ENCODE peak calls at places on chromosome 11, in nine cellular contexts. One of them, this sample, is unnamed.

GRCh38 chr11:87726511-87726910 is 448.7 kb downstream of the RAB38 start:
- DNase-seq in esophagus squamous epithelium: no peak
- DNase-seq in skeletal muscle cell: no peak
- DNase-seq in stomach: no peak
- DNase-seq in lower lobe of right lung: no peak
- DNase-seq in gastrocnemius medialis: no peak
- DNase-seq in fibroblast of lung: no peak
- DNase-seq in adrenal gland: no peak
- DNase-seq in right atrium auricular region: no peak
- DNase-seq in this sample: no peak

GRCh38 chr11:46380340-46381045 is 976 bp upstream of the MDK start:
- DNase-seq in esophagus squamous epithelium: no peak
- DNase-seq in fibroblast of lung: peak
- DNase-seq in lower lobe of right lung: peak
- DNase-seq in adrenal gland: peak
- DNase-seq in stomach: peak
- DNase-seq in gastrocnemius medialis: peak
- DNase-seq in right atrium auricular region: peak
- DNase-seq in skeletal muscle cell: no peak
- DNase-seq in this sample: peak

GRCh38 chr11:24723231-24723630 is 226.4 kb downstream of the LUZP2 start:
- DNase-seq in esophagus squamous epithelium: no peak
- DNase-seq in skeletal muscle cell: no peak
- DNase-seq in adrenal gland: no peak
- DNase-seq in fibroblast of lung: no peak
- DNase-seq in lower lobe of right lung: no peak
- DNase-seq in stomach: no peak
- DNase-seq in gastrocnemius medialis: no peak
- DNase-seq in right atrium auricular region: no peak
- DNase-seq in this sample: no peak

GRCh38 chr11:2558861-2559526 is 114.2 kb downstream of the KCNQ1 start:
- DNase-seq in right atrium auricular region: no peak
- DNase-seq in adrenal gland: peak
- DNase-seq in fibroblast of lung: no peak
- DNase-seq in gastrocnemius medialis: no peak
- DNase-seq in esophagus squamous epithelium: no peak
- DNase-seq in skeletal muscle cell: no peak
- DNase-seq in stomach: no peak
- DNase-seq in lower lobe of right lung: peak
- DNase-seq in this sample: no peak

GRCh38 chr11:96424693-96425092 is 34.9 kb downstream of the JRKL start:
- DNase-seq in stomach: no peak
- DNase-seq in fibroblast of lung: peak
- DNase-seq in lower lobe of right lung: no peak
- DNase-seq in skeletal muscle cell: no peak
- DNase-seq in right atrium auricular region: no peak
- DNase-seq in adrenal gland: no peak
- DNase-seq in gastrocnemius medialis: no peak
- DNase-seq in esophagus squamous epithelium: no peak
- DNase-seq in this sample: peak

GRCh38 chr11:103091024-103091423 is 936 bp downstream of the DCUN1D5 start:
- DNase-seq in gastrocnemius medialis: no peak
- DNase-seq in skeletal muscle cell: no peak
- DNase-seq in stomach: no peak
- DNase-seq in right atrium auricular region: no peak
- DNase-seq in esophagus squamous epithelium: no peak
- DNase-seq in lower lobe of right lung: no peak
- DNase-seq in adrenal gland: no peak
- DNase-seq in fibroblast of lung: no peak
- DNase-seq in this sample: peak

GRCh38 chr11:2537896-2538855 is 93.4 kb downstream of the KCNQ1 start:
- DNase-seq in skeletal muscle cell: no peak
- DNase-seq in stomach: no peak
- DNase-seq in lower lobe of right lung: peak
- DNase-seq in right atrium auricular region: no peak
- DNase-seq in esophagus squamous epithelium: no peak
- DNase-seq in fibroblast of lung: no peak
- DNase-seq in adrenal gland: no peak
- DNase-seq in gastrocnemius medialis: no peak
- DNase-seq in this sample: no peak

GRCh38 chr11:80779907-80780615 is 1339.2 kb upstream of the TENM4 start:
- DNase-seq in stomach: no peak
- DNase-seq in esophagus squamous epithelium: no peak
- DNase-seq in right atrium auricular region: no peak
- DNase-seq in gastrocnemius medialis: no peak
- DNase-seq in adrenal gland: no peak
- DNase-seq in skeletal muscle cell: no peak
- DNase-seq in fibroblast of lung: peak
- DNase-seq in lower lobe of right lung: no peak
- DNase-seq in this sample: no peak

GRCh38 chr11:35484435-35484834 is 41.0 kb downstream of the PAMR1 start:
- DNase-seq in stomach: no peak
- DNase-seq in adrenal gland: no peak
- DNase-seq in right atrium auricular region: no peak
- DNase-seq in gastrocnemius medialis: no peak
- DNase-seq in lower lobe of right lung: no peak
- DNase-seq in skeletal muscle cell: peak
- DNase-seq in fibroblast of lung: peak
- DNase-seq in esophagus squamous epithelium: no peak
- DNase-seq in this sample: peak

GRCh38 chr11:102518296-102519094 is 12.1 kb downstream of the MMP7 start:
- DNase-seq in esophagus squamous epithelium: no peak
- DNase-seq in lower lobe of right lung: no peak
- DNase-seq in gastrocnemius medialis: no peak
- DNase-seq in stomach: no peak
- DNase-seq in right atrium auricular region: no peak
- DNase-seq in adrenal gland: no peak
- DNase-seq in skeletal muscle cell: no peak
- DNase-seq in fibroblast of lung: peak
- DNase-seq in this sample: no peak

GRCh38 chr11:110613526-110613925 is 98.7 kb downstream of the ARHGAP20 start:
- DNase-seq in fibroblast of lung: no peak
- DNase-seq in esophagus squamous epithelium: no peak
- DNase-seq in gastrocnemius medialis: no peak
- DNase-seq in right atrium auricular region: no peak
- DNase-seq in stomach: no peak
- DNase-seq in skeletal muscle cell: no peak
- DNase-seq in adrenal gland: no peak
- DNase-seq in lower lobe of right lung: no peak
- DNase-seq in this sample: peak

GRCh38 chr11:13135385-13136271 is 126.5 kb downstream of the RASSF10 start:
- DNase-seq in stomach: no peak
- DNase-seq in adrenal gland: no peak
- DNase-seq in skeletal muscle cell: peak
- DNase-seq in gastrocnemius medialis: no peak
- DNase-seq in right atrium auricular region: no peak
- DNase-seq in esophagus squamous epithelium: no peak
- DNase-seq in fibroblast of lung: peak
- DNase-seq in lower lobe of right lung: no peak
- DNase-seq in this sample: peak

GRCh38 chr11:133956650-133957633 is at the start of gene IGSF9B:
- DNase-seq in fibroblast of lung: peak
- DNase-seq in skeletal muscle cell: peak
- DNase-seq in adrenal gland: peak
- DNase-seq in esophagus squamous epithelium: no peak
- DNase-seq in stomach: peak
- DNase-seq in lower lobe of right lung: peak
- DNase-seq in gastrocnemius medialis: peak
- DNase-seq in right atrium auricular region: peak
- DNase-seq in this sample: peak
- H3K4me3 ChIP-seq in fibroblast of lung: peak
- H3K4me3 ChIP-seq in skeletal muscle cell: peak
- H3K4me3 ChIP-seq in adrenal gland: no peak
- H3K4me3 ChIP-seq in esophagus squamous epithelium: peak
- H3K4me3 ChIP-seq in stomach: peak
- H3K4me3 ChIP-seq in lower lobe of right lung: peak
- H3K4me3 ChIP-seq in gastrocnemius medialis: peak
- H3K4me3 ChIP-seq in right atrium auricular region: peak
- H3K4me3 ChIP-seq in this sample: peak

GRCh38 chr11:76799061-76799804 is 16.1 kb downstream of the TSKU start:
- DNase-seq in esophagus squamous epithelium: no peak
- DNase-seq in stomach: peak
- DNase-seq in adrenal gland: peak
- DNase-seq in skeletal muscle cell: no peak
- DNase-seq in lower lobe of right lung: peak
- DNase-seq in right atrium auricular region: peak
- DNase-seq in fibroblast of lung: peak
- DNase-seq in gastrocnemius medialis: peak
- DNase-seq in this sample: peak
- H3K4me3 ChIP-seq in esophagus squamous epithelium: no peak
- H3K4me3 ChIP-seq in stomach: peak
- H3K4me3 ChIP-seq in adrenal gland: no peak
- H3K4me3 ChIP-seq in skeletal muscle cell: peak
- H3K4me3 ChIP-seq in lower lobe of right lung: peak
- H3K4me3 ChIP-seq in right atrium auricular region: no peak
- H3K4me3 ChIP-seq in fibroblast of lung: peak
- H3K4me3 ChIP-seq in gastrocnemius medialis: peak
- H3K4me3 ChIP-seq in this sample: peak

GRCh38 chr11:65931773-65932557 is 12.7 kb downstream of the DRAP1 start:
- DNase-seq in esophagus squamous epithelium: no peak
- DNase-seq in fibroblast of lung: no peak
- DNase-seq in adrenal gland: no peak
- DNase-seq in skeletal muscle cell: no peak
- DNase-seq in gastrocnemius medialis: no peak
- DNase-seq in right atrium auricular region: no peak
- DNase-seq in lower lobe of right lung: no peak
- DNase-seq in stomach: no peak
- DNase-seq in this sample: peak

GRCh38 chr11:65925397-65925796 is 6.2 kb downstream of the DRAP1 start:
- DNase-seq in gastrocnemius medialis: no peak
- DNase-seq in fibroblast of lung: no peak
- DNase-seq in adrenal gland: no peak
- DNase-seq in esophagus squamous epithelium: no peak
- DNase-seq in right atrium auricular region: no peak
- DNase-seq in skeletal muscle cell: no peak
- DNase-seq in lower lobe of right lung: no peak
- DNase-seq in stomach: no peak
- DNase-seq in this sample: no peak

GRCh38 chr11:65928667-65929066 is 9.4 kb downstream of the DRAP1 start:
- DNase-seq in fibroblast of lung: no peak
- DNase-seq in esophagus squamous epithelium: no peak
- DNase-seq in lower lobe of right lung: no peak
- DNase-seq in adrenal gland: no peak
- DNase-seq in stomach: no peak
- DNase-seq in gastrocnemius medialis: no peak
- DNase-seq in right atrium auricular region: no peak
- DNase-seq in skeletal muscle cell: no peak
- DNase-seq in this sample: no peak

GRCh38 chr11:65932558-65932919 is 12.7 kb upstream of the TSGA10IP start:
- DNase-seq in right atrium auricular region: no peak
- DNase-seq in skeletal muscle cell: no peak
- DNase-seq in stomach: no peak
- DNase-seq in esophagus squamous epithelium: no peak
- DNase-seq in lower lobe of right lung: no peak
- DNase-seq in adrenal gland: no peak
- DNase-seq in gastrocnemius medialis: no peak
- DNase-seq in fibroblast of lung: peak
- DNase-seq in this sample: peak

GRCh38 chr11:65927904-65928397 is 8.7 kb downstream of the DRAP1 start:
- DNase-seq in esophagus squamous epithelium: no peak
- DNase-seq in skeletal muscle cell: no peak
- DNase-seq in gastrocnemius medialis: no peak
- DNase-seq in stomach: peak
- DNase-seq in right atrium auricular region: no peak
- DNase-seq in fibroblast of lung: peak
- DNase-seq in lower lobe of right lung: peak
- DNase-seq in adrenal gland: peak
- DNase-seq in this sample: no peak
- H3K4me3 ChIP-seq in esophagus squamous epithelium: no peak
- H3K4me3 ChIP-seq in skeletal muscle cell: no peak
- H3K4me3 ChIP-seq in gastrocnemius medialis: no peak
- H3K4me3 ChIP-seq in stomach: no peak
- H3K4me3 ChIP-seq in right atrium auricular region: no peak
- H3K4me3 ChIP-seq in fibroblast of lung: no peak
- H3K4me3 ChIP-seq in lower lobe of right lung: peak
- H3K4me3 ChIP-seq in adrenal gland: no peak
- H3K4me3 ChIP-seq in this sample: no peak

GRCh38 chr11:134584001-134584561 is 172.0 kb upstream of the B3GAT1 start:
- DNase-seq in gastrocnemius medialis: no peak
- DNase-seq in fibroblast of lung: no peak
- DNase-seq in skeletal muscle cell: no peak
- DNase-seq in lower lobe of right lung: no peak
- DNase-seq in esophagus squamous epithelium: no peak
- DNase-seq in adrenal gland: peak
- DNase-seq in stomach: no peak
- DNase-seq in right atrium auricular region: peak
- DNase-seq in this sample: no peak
- H3K4me3 ChIP-seq in gastrocnemius medialis: no peak
- H3K4me3 ChIP-seq in fibroblast of lung: no peak
- H3K4me3 ChIP-seq in skeletal muscle cell: no peak
- H3K4me3 ChIP-seq in lower lobe of right lung: no peak
- H3K4me3 ChIP-seq in esophagus squamous epithelium: no peak
- H3K4me3 ChIP-seq in adrenal gland: no peak
- H3K4me3 ChIP-seq in stomach: no peak
- H3K4me3 ChIP-seq in right atrium auricular region: no peak
- H3K4me3 ChIP-seq in this sample: no peak

GRCh38 chr11:120985718-120986569 is 38.0 kb upstream of the TBCEL start:
- DNase-seq in fibroblast of lung: peak
- DNase-seq in gastrocnemius medialis: no peak
- DNase-seq in stomach: peak
- DNase-seq in skeletal muscle cell: peak
- DNase-seq in right atrium auricular region: no peak
- DNase-seq in esophagus squamous epithelium: no peak
- DNase-seq in adrenal gland: peak
- DNase-seq in lower lobe of right lung: peak
- DNase-seq in this sample: peak
- H3K4me3 ChIP-seq in fibroblast of lung: no peak
- H3K4me3 ChIP-seq in gastrocnemius medialis: peak
- H3K4me3 ChIP-seq in stomach: peak
- H3K4me3 ChIP-seq in skeletal muscle cell: peak
- H3K4me3 ChIP-seq in right atrium auricular region: peak
- H3K4me3 ChIP-seq in esophagus squamous epithelium: peak
- H3K4me3 ChIP-seq in adrenal gland: no peak
- H3K4me3 ChIP-seq in lower lobe of right lung: peak
- H3K4me3 ChIP-seq in this sample: peak

GRCh38 chr11:101129203-101129943 is at the start of gene PGR:
- DNase-seq in right atrium auricular region: peak
- DNase-seq in esophagus squamous epithelium: no peak
- DNase-seq in stomach: no peak
- DNase-seq in lower lobe of right lung: peak
- DNase-seq in skeletal muscle cell: no peak
- DNase-seq in fibroblast of lung: peak
- DNase-seq in adrenal gland: peak
- DNase-seq in gastrocnemius medialis: no peak
- DNase-seq in this sample: no peak
- H3K4me3 ChIP-seq in right atrium auricular region: peak
- H3K4me3 ChIP-seq in esophagus squamous epithelium: peak
- H3K4me3 ChIP-seq in stomach: peak
- H3K4me3 ChIP-seq in lower lobe of right lung: peak
- H3K4me3 ChIP-seq in skeletal muscle cell: no peak
- H3K4me3 ChIP-seq in fibroblast of lung: peak
- H3K4me3 ChIP-seq in adrenal gland: peak
- H3K4me3 ChIP-seq in gastrocnemius medialis: peak
- H3K4me3 ChIP-seq in this sample: no peak